ENCODE peak calls at places on chromosomes 16 and 17, in seven cellular contexts. T, E, D, C, I, O and P are unnamed samples.

GRCh38 chr17:33328129-33328528 is 35.0 kb upstream of the ASIC2 start:
- DNase-seq in T (no peak), E (no peak), D (no peak), C (no peak), I (peak), O (no peak), P (no peak)

GRCh38 chr16:12089492-12090161 is 113.1 kb downstream of the SNX29 start:
- DNase-seq in T (no peak), E (peak), D (no peak), C (no peak), I (peak), O (peak), P (peak)

GRCh38 chr16:65070831-65071230 is 51.0 kb downstream of the CDH11 start:
- DNase-seq in T (peak), E (peak), D (peak), C (no peak), I (peak), O (peak), P (peak)

GRCh38 chr17:32335647-32336046 is 6.3 kb downstream of the C17orf75 start:
- DNase-seq in T (no peak), E (no peak), D (no peak), C (no peak), I (no peak), O (no peak), P (peak)

GRCh38 chr16:88078111-88078775 is 127.0 kb downstream of the BANP start:
- DNase-seq in T (no peak), E (no peak), D (peak), C (no peak), I (peak), O (no peak), P (no peak)

GRCh38 chr17:10649031-10649430 is 8.1 kb downstream of the MYH3 start:
- DNase-seq in T (peak), E (no peak), D (no peak), C (no peak), I (no peak), O (no peak), P (peak)

GRCh38 chr16:85310868-85311585 is 198.8 kb upstream of the CIBAR2 start:
- DNase-seq in T (no peak), E (no peak), D (no peak), C (no peak), I (peak), O (peak), P (no peak)

GRCh38 chr16:27969574-27969973 is 93.9 kb downstream of the GSG1L start:
- DNase-seq in T (peak), E (no peak), D (no peak), C (no peak), I (no peak), O (no peak), P (peak)

GRCh38 chr17:15910791-15911190 is 34.1 kb upstream of the ADORA2B start:
- DNase-seq in T (no peak), E (no peak), D (no peak), C (no peak), I (no peak), O (no peak), P (no peak)

GRCh38 chr17:4711671-4712111 is 1.3 kb downstream of the ARRB2 start:
- DNase-seq in T (no peak), E (no peak), D (peak), C (no peak), I (no peak), O (no peak), P (no peak)

GRCh38 chr17:59505610-59506276 is 59.7 kb upstream of the DHX40 start:
- DNase-seq in T (no peak), E (no peak), D (no peak), C (no peak), I (no peak), O (no peak), P (peak)

GRCh38 chr17:70074991-70075390 is at the start of gene KCNJ16:
- DNase-seq in T (no peak), E (no peak), D (no peak), C (no peak), I (no peak), O (no peak), P (no peak)

GRCh38 chr17:19412984-19413383 is 2.0 kb downstream of the RNF112 start:
- DNase-seq in T (no peak), E (no peak), D (no peak), C (no peak), I (no peak), O (no peak), P (no peak)

GRCh38 chr16:81632392-81633146 is 146.5 kb upstream of the PLCG2 start:
- DNase-seq in T (peak), E (peak), D (no peak), C (peak), I (no peak), O (no peak), P (no peak)

GRCh38 chr16:85445779-85446222 is 167.3 kb upstream of the GSE1 start:
- DNase-seq in T (no peak), E (no peak), D (no peak), C (no peak), I (no peak), O (no peak), P (peak)

GRCh38 chr16:4060823-4061222 is 55.4 kb downstream of the ADCY9 start:
- DNase-seq in T (no peak), E (no peak), D (no peak), C (no peak), I (no peak), O (no peak), P (no peak)

GRCh38 chr16:23207485-23207884 is 24.9 kb downstream of the SCNN1G start:
- DNase-seq in T (no peak), E (no peak), D (no peak), C (no peak), I (no peak), O (no peak), P (no peak)

GRCh38 chr17:14168582-14168981 is 68.1 kb downstream of the CDRT15 start:
- DNase-seq in T (no peak), E (no peak), D (no peak), C (no peak), I (no peak), O (no peak), P (no peak)

GRCh38 chr17:43766413-43767052 is 7.9 kb upstream of the SOST start:
- DNase-seq in T (peak), E (peak), D (no peak), C (no peak), I (peak), O (peak), P (peak)

GRCh38 chr17:82977586-82977985 is 101.8 kb upstream of the METRNL start:
- DNase-seq in T (no peak), E (no peak), D (no peak), C (no peak), I (no peak), O (no peak), P (no peak)

GRCh38 chr16:84763629-84764028 is 56.2 kb upstream of the CRISPLD2 start:
- DNase-seq in T (no peak), E (no peak), D (no peak), C (no peak), I (no peak), O (no peak), P (no peak)

GRCh38 chr16:68298907-68299515 is 11.7 kb downstream of the SLC7A6OS start:
- DNase-seq in T (peak), E (no peak), D (peak), C (no peak), I (no peak), O (peak), P (peak)

GRCh38 chr16:73430138-73430537 is 382.2 kb upstream of the ZFHX3 start:
- DNase-seq in T (no peak), E (no peak), D (no peak), C (no peak), I (no peak), O (no peak), P (no peak)

GRCh38 chr16:46688101-46688656 is 799 bp downstream of the VPS35 start:
- DNase-seq in T (peak), E (peak), D (peak), C (no peak), I (no peak), O (peak), P (peak)

GRCh38 chr17:82636626-82637598 is 11.3 kb downstream of the WDR45B start:
- DNase-seq in T (no peak), E (peak), D (no peak), C (no peak), I (no peak), O (no peak), P (no peak)

DNA sequence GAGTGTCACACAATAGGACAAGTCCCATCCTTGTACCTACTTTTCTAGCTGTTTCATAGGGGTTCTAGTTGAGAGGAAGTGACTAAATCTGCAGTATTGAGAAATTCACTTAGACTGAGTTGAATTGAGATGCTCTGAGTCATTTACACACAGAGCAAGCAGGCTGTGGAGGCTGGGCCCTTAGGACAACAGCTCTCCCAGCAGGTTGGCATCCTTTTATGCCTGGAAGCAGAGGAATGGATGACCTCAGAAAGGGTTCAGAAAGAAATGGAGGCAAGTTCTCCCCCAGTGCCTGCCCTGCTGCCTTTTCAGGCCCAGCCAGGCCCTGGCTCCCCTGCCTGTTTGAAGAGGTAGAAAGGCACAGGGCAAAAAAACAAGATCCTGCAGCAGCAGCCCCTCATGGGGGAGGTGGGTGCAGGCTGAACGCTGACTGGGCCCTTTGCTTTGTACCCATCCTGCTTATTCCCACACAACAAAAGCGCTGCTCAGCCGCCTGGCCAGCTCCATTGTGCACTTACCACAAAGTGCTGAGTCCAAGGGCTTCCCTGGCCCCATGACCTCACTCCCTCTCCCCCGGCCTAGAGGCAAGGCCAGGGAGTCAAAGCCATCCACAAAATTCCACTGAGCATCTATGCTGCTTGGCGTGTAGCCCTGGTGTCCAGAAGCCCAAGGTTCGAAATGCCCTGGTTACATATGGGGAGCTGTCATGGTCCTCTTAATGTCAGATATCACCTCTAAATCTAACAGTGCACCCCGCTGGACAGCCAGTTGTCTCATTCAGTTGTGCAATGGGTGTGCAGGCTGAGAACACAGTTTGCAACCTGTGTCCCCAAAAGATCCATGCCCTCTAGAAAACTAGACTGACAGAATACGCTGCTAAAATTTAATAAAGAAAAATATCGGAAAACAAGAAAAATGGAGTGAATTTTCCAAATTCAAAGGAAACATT is 5.4 kb upstream of the CRYBA1 start:
- DNase-seq in T (peak), E (peak), D (peak), C (no peak), I (no peak), O (no peak), P (peak)
- H3K4me3 ChIP-seq in T (no peak), E (no peak), D (no peak), C (no peak), I (no peak), O (no peak), P (no peak)

DNA sequence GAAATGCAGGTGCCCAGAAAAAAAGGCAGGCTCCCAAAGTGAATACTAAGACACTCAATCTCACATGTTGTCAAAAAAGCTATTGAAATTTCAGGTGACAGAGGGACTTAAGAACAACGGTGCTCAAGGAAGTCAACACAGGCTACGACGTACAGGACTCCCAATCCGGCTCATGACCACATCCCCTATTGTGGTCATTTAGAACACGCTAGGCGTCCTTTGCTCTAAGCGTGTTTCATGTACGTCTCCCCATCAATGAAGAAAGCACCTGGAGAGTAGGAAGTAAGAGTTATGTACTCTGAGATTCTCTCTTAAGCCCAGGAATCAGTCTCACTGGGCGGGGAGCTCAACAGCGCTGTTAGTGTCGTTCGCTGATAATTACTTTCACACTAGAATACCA is 94.1 kb downstream of the MRM3 start:
- DNase-seq in T (no peak), E (no peak), D (no peak), C (peak), I (no peak), O (no peak), P (no peak)
- H3K4me3 ChIP-seq in T (no peak), E (no peak), D (no peak), C (no peak), I (no peak), O (no peak), P (no peak)

DNA sequence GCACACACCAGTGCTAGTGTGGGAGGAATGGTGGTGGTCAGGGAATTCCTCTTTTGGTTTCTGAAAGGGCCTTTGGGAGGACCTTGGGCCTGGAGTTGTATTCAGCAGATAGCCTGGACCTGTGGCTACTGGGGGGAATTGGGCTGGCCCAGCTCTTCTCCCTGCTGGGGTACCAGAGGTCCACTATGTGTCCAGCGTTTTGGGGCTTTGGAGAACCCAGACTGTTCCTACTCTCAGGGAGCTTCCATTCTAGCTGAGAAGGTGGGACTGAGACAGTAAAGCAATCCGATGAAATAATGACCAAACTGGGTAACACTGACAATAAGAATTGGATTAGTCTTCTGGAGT is 2.4 kb downstream of the EPN3 start:
- DNase-seq in T (no peak), E (no peak), D (no peak), C (no peak), I (no peak), O (no peak), P (no peak)
- H3K4me3 ChIP-seq in T (no peak), E (no peak), D (no peak), C (no peak), I (no peak), O (peak), P (no peak)

DNA sequence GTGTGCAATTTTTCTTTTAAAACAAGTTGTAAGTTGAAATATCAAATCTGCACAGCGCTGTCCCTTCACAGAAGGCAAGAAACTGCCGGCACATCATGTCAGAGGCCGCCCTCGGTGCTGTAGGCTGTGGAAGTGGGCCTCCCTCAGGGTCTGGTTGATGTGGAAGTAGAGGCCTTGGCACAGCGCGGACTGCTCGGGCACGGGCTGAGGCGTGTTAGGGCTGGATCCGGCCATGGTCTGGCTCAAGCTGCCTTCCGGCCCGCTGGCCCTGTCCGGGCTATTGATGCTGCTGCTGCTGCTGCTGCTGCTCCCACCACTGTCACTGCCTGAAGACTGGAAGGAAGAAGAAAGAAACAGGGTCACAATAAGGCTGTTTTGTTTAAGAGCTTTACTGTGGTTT is 16.6 kb downstream of the COG1 start:
- DNase-seq in T (no peak), E (no peak), D (no peak), C (no peak), I (no peak), O (no peak), P (no peak)
- H3K4me3 ChIP-seq in T (no peak), E (no peak), D (no peak), C (no peak), I (no peak), O (no peak), P (no peak)

DNA sequence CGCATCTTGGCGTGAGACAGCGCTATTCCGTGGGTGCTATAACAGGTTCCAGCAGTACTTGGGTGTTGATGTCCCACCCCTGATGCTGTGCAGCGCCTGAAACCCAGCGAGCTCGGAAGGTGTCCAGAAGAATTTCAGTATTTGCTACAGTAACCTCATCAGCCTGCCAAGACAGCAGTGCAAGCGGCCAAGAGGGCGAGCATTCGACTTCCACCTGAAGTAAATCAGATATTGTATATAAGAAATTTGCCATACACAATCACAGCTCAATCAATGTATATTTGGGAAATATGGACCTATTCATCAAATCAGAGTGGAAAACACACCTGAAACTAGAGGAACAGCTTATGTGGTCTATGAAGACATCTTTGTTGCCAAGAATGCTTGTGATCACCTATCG is 13.0 kb downstream of the APPBP2 start:
- DNase-seq in T (no peak), E (no peak), D (no peak), C (no peak), I (no peak), O (no peak), P (no peak)
- H3K4me3 ChIP-seq in T (no peak), E (no peak), D (no peak), C (no peak), I (no peak), O (no peak), P (no peak)